ENCODE peak calls at places on chromosomes 3 and 15, in five cellular contexts. M, E, F, G and W are unnamed samples.

GRCh38 chr3:55369491-55369890 is 117.6 kb downstream of the WNT5A start:
- DNase-seq in E (no peak), M (no peak), G (no peak), F (no peak), W (no peak)

GRCh38 chr3:192833177-192833890 is 84.3 kb downstream of the MB21D2 start:
- DNase-seq in M (no peak), F (no peak), G (no peak), E (no peak), W (peak)

GRCh38 chr15:74264081-74264501 is 28.0 kb downstream of the CCDC33 start:
- DNase-seq in F (peak), M (peak), G (no peak), E (no peak), W (no peak)

GRCh38 chr3:150005243-150006102 is 34.8 kb upstream of the PFN2 start:
- DNase-seq in G (no peak), M (no peak), E (no peak), F (no peak), W (peak)

GRCh38 chr3:69914395-69914794 is 85.1 kb upstream of the SAMMSON start:
- DNase-seq in F (no peak), E (no peak), G (no peak), M (no peak), W (no peak)

GRCh38 chr3:72960812-72961518 is 35.6 kb upstream of the PPP4R2 start:
- DNase-seq in M (no peak), F (no peak), G (peak), E (no peak), W (peak)

GRCh38 chr3:47092090-47092489 is 71.8 kb downstream of the SETD2 start:
- DNase-seq in M (no peak), G (no peak), F (no peak), E (no peak), W (no peak)

GRCh38 chr3:130948374-130948773 is 54.5 kb downstream of the ATP2C1 start:
- DNase-seq in G (no peak), M (no peak), E (no peak), F (no peak), W (no peak)

GRCh38 chr3:38587548-38588131 is 61.8 kb downstream of the SCN5A start:
- DNase-seq in E (no peak), G (no peak), M (no peak), F (no peak), W (no peak)